ENCODE peak calls at places on chromosomes 12 and 14, in six cellular contexts. Y is H9, P is endothelial cell, U is neural crest cell, N is cardiac muscle cell, E is lower leg skin. D is an unnamed sample.

GRCh38 chr12:14618990-14619389 is 51.3 kb upstream of the PLBD1 start:
- DNase-seq in Y (no peak), P (no peak), U (no peak), N (no peak), E (no peak), D (peak)

GRCh38 chr12:24608108-24608507 is 340.8 kb downstream of the BCAT1 start:
- DNase-seq in Y (no peak), P (no peak), U (no peak), N (no peak), E (no peak), D (no peak)

GRCh38 chr12:122790393-122791075 is 16.2 kb downstream of the CCDC62 start:
- DNase-seq in Y (peak), P (no peak), U (no peak), N (no peak), E (no peak), D (peak)

GRCh38 chr14:71244341-71244740 is 337.1 kb downstream of the PCNX1 start:
- DNase-seq in Y (no peak), P (no peak), U (no peak), N (peak), E (no peak), D (no peak)

GRCh38 chr12:75994069-75994740 is 37.4 kb downstream of the PHLDA1 start:
- DNase-seq in Y (no peak), P (no peak), U (no peak), N (no peak), E (no peak), D (no peak)

GRCh38 chr12:109512608-109513007 is 35.2 kb downstream of the UBE3B start:
- DNase-seq in Y (no peak), P (no peak), U (no peak), N (no peak), E (no peak), D (no peak)

GRCh38 chr12:53973093-53974042 is at the start of gene HOXC11:
- DNase-seq in Y (peak), P (no peak), U (no peak), N (no peak), E (no peak), D (peak)

GRCh38 chr12:75087656-75088055 is 122.0 kb downstream of the KCNC2 start:
- DNase-seq in Y (no peak), P (peak), U (no peak), N (peak), E (no peak), D (peak)

GRCh38 chr14:78975734-78976133 is 805.6 kb downstream of the NRXN3 start:
- DNase-seq in Y (no peak), P (no peak), U (no peak), N (peak), E (no peak), D (no peak)

GRCh38 chr14:22315336-22315735 is 273.7 kb downstream of the DAD1 start:
- DNase-seq in Y (no peak), P (no peak), U (no peak), N (no peak), E (no peak), D (no peak)

GRCh38 chr12:8912910-8913309 is 1.4 kb upstream of the PHC1 start:
- DNase-seq in Y (peak), P (peak), U (peak), N (no peak), E (peak), D (peak)

GRCh38 chr14:33859306-33859705 is 91.6 kb downstream of the EGLN3 start:
- DNase-seq in Y (no peak), P (no peak), U (no peak), N (no peak), E (no peak), D (no peak)

GRCh38 chr14:71730471-71730870 is 201.8 kb upstream of the RGS6 start:
- DNase-seq in Y (no peak), P (no peak), U (no peak), N (no peak), E (no peak), D (no peak)

GRCh38 chr12:124898200-124898950 is 16.1 kb downstream of the UBC start:
- DNase-seq in Y (peak), P (peak), U (no peak), N (peak), E (no peak), D (peak)

GRCh38 chr12:77830502-77830901 is at the start of gene NAV3:
- DNase-seq in Y (no peak), P (no peak), U (no peak), N (no peak), E (no peak), D (peak)

GRCh38 chr12:57521475-57522018 is 1.1 kb upstream of the MBD6 start:
- DNase-seq in Y (peak), P (peak), U (peak), N (peak), E (peak), D (no peak)

GRCh38 chr12:104669057-104669770 is 212.5 kb downstream of the CHST11 start:
- DNase-seq in Y (no peak), P (no peak), U (peak), N (peak), E (no peak), D (peak)

GRCh38 chr14:105061428-105062047 is 3.7 kb downstream of the GPR132 start:
- DNase-seq in Y (no peak), P (no peak), U (no peak), N (no peak), E (no peak), D (no peak)

GRCh38 chr14:54652188-54652889 is 85.4 kb downstream of the SAMD4A start:
- DNase-seq in Y (peak), P (peak), U (no peak), N (peak), E (peak), D (peak)

GRCh38 chr14:30848449-30849240 is 25.7 kb upstream of the COCH start:
- DNase-seq in Y (no peak), P (no peak), U (no peak), N (no peak), E (no peak), D (no peak)

GRCh38 chr12:20194171-20194570 is 174.2 kb upstream of the PDE3A start:
- DNase-seq in Y (peak), P (peak), U (no peak), N (peak), E (no peak), D (peak)

GRCh38 chr14:103725001-103725682 is 9.5 kb downstream of the ZFYVE21 start:
- DNase-seq in Y (no peak), P (no peak), U (no peak), N (no peak), E (no peak), D (no peak)

GRCh38 chr12:100919116-100919515 is 124.5 kb downstream of the ANO4 start:
- DNase-seq in Y (no peak), P (no peak), U (no peak), N (no peak), E (no peak), D (no peak)

GRCh38 chr12:27524839-27525238 is 833 bp downstream of the PPFIBP1 start:
- DNase-seq in Y (no peak), P (peak), U (no peak), N (no peak), E (no peak), D (peak)

GRCh38 chr12:76010732-76011458 is 20.7 kb downstream of the PHLDA1 start:
- DNase-seq in Y (no peak), P (no peak), U (no peak), N (no peak), E (no peak), D (no peak)

GRCh38 chr12:111741235-111741812 is 25.4 kb upstream of the ALDH2 start:
- DNase-seq in Y (no peak), P (peak), U (no peak), N (no peak), E (no peak), D (no peak)

GRCh38 chr14:52402812-52403526 is 88.9 kb downstream of the PTGER2 start:
- DNase-seq in Y (no peak), P (no peak), U (no peak), N (no peak), E (no peak), D (no peak)

GRCh38 chr12:3247077-3247476 is 169.9 kb downstream of the TSPAN9 start:
- DNase-seq in Y (no peak), P (no peak), U (no peak), N (no peak), E (no peak), D (no peak)

GRCh38 chr14:85475113-85475512 is 54.8 kb upstream of the FLRT2 start:
- DNase-seq in Y (no peak), P (no peak), U (no peak), N (no peak), E (no peak), D (no peak)

GRCh38 chr12:115322275-115322674 is 638.3 kb upstream of the TBX3 start:
- DNase-seq in Y (no peak), P (no peak), U (no peak), N (no peak), E (no peak), D (no peak)

GRCh38 chr12:91991397-91992187 is 154.1 kb downstream of the BTG1 start:
- DNase-seq in Y (no peak), P (no peak), U (no peak), N (no peak), E (no peak), D (peak)

GRCh38 chr12:124371366-124371765 is 76.5 kb downstream of the RFLNA start:
- DNase-seq in Y (no peak), P (no peak), U (no peak), N (no peak), E (no peak), D (no peak)

GRCh38 chr14:32011225-32011624 is 65.9 kb upstream of the ARHGAP5 start:
- DNase-seq in Y (no peak), P (no peak), U (no peak), N (no peak), E (no peak), D (no peak)

D was measured in MCF 10A.